ENCODE peak calls at places on chromosome 1, in four cellular contexts. One of them, this sample, is unnamed. For H3K9me3, the result is how much of the 10 kb centered on the place peaks cover.

GRCh38 chr1:84406209-84406917 is 8.1 kb downstream of the DNASE2B start:
- DNase-seq in pancreas: no peak
- DNase-seq in heart left ventricle: no peak
- DNase-seq in mesenchymal stem cell: no peak
- DNase-seq in this sample: no peak

GRCh38 chr1:11147371-11147770 is 41.8 kb upstream of the ANGPTL7 start:
- DNase-seq in pancreas: no peak
- DNase-seq in heart left ventricle: no peak
- DNase-seq in mesenchymal stem cell: no peak
- DNase-seq in this sample: no peak

GRCh38 chr1:9296850-9297249 is 4.2 kb downstream of the SPSB1 start:
- DNase-seq in pancreas: no peak
- DNase-seq in heart left ventricle: no peak
- DNase-seq in mesenchymal stem cell: no peak
- DNase-seq in this sample: no peak

GRCh38 chr1:148362141-148362929 is 120.8 kb downstream of the PPIAL4G start:
- DNase-seq in pancreas: no peak
- DNase-seq in heart left ventricle: no peak
- DNase-seq in mesenchymal stem cell: no peak
- DNase-seq in this sample: no peak

GRCh38 chr1:104780470-104781078 is 1030.9 kb downstream of the AMY1C start:
- DNase-seq in pancreas: no peak
- DNase-seq in heart left ventricle: no peak
- DNase-seq in mesenchymal stem cell: peak
- DNase-seq in this sample: no peak

GRCh38 chr1:229140018-229140417 is 130.9 kb upstream of the RAB4A start:
- DNase-seq in pancreas: no peak
- DNase-seq in heart left ventricle: no peak
- DNase-seq in mesenchymal stem cell: no peak
- DNase-seq in this sample: no peak

GRCh38 chr1:81554108-81554507 is 246.6 kb upstream of the ADGRL2 start:
- DNase-seq in pancreas: no peak
- DNase-seq in heart left ventricle: no peak
- DNase-seq in mesenchymal stem cell: no peak
- DNase-seq in this sample: no peak

GRCh38 chr1:150149490-150150453 is at the start of gene PLEKHO1:
- DNase-seq in pancreas: peak
- DNase-seq in heart left ventricle: peak
- DNase-seq in mesenchymal stem cell: peak
- DNase-seq in this sample: peak

GRCh38 chr1:226519741-226520598 is 28.6 kb upstream of the STUM start:
- DNase-seq in pancreas: no peak
- DNase-seq in heart left ventricle: no peak
- DNase-seq in mesenchymal stem cell: no peak
- DNase-seq in this sample: no peak

DNA sequence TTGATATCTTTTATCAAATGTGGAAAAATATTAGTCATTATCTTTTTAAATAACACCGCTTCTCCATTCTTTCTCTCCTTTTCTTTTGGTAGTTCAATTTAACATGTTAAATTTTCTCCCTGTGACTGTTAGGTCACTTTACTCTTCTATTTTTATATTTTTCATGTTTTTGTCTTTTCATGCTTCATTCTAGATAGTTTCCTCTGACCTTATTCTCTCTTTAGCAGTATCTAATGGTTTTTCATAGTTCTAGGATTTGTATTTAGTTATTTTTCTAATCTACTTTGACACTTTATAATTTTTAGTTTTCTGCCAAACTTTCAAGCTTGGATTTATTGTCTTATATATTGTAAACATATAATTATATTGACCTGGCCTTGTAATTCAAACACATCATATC is 116.0 kb downstream of the RASAL2 start:
- DNase-seq in pancreas: no peak
- DNase-seq in heart left ventricle: no peak
- DNase-seq in mesenchymal stem cell: no peak
- DNase-seq in this sample: no peak
- H3K9me3 ChIP-seq in pancreas: under half
- H3K9me3 ChIP-seq in heart left ventricle: under half
- H3K9me3 ChIP-seq in mesenchymal stem cell: under half
- H3K9me3 ChIP-seq in this sample: under half

DNA sequence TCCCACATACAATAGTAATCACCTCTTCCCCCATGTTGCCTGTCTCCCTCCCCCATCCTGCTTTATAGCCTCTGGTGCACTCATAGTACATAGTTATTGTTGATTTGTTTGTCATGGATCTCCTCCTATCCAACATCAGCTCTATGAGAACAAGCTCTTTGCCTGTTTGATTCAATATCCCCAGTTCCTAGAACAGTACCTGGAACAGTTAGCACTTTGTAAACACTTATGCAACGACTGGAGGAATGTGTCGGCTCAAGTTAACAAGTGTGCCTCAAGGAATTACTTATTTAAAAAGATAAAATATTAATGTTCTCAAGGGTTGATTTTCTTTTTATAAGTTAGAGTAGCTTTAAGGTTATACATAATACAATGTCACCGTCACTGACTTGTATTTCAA is 271.6 kb upstream of the KAZN start:
- DNase-seq in pancreas: no peak
- DNase-seq in heart left ventricle: no peak
- DNase-seq in mesenchymal stem cell: no peak
- DNase-seq in this sample: no peak
- H3K9me3 ChIP-seq in pancreas: under half
- H3K9me3 ChIP-seq in heart left ventricle: under half
- H3K9me3 ChIP-seq in mesenchymal stem cell: under half
- H3K9me3 ChIP-seq in this sample: under half

GRCh38 chr1:223745731-223746130 is 33.4 kb downstream of the CAPN2 start:
- DNase-seq in pancreas: no peak
- DNase-seq in heart left ventricle: no peak
- DNase-seq in mesenchymal stem cell: no peak
- DNase-seq in this sample: no peak

GRCh38 chr1:223747838-223748335 is 35.5 kb downstream of the CAPN2 start:
- DNase-seq in pancreas: no peak
- DNase-seq in heart left ventricle: no peak
- DNase-seq in mesenchymal stem cell: no peak
- DNase-seq in this sample: no peak

GRCh38 chr1:223748773-223749733 is 36.7 kb downstream of the CAPN2 start:
- DNase-seq in pancreas: peak
- DNase-seq in heart left ventricle: peak
- DNase-seq in mesenchymal stem cell: peak
- DNase-seq in this sample: peak

GRCh38 chr1:223750730-223751572 is 38.6 kb downstream of the CAPN2 start:
- DNase-seq in pancreas: no peak
- DNase-seq in heart left ventricle: no peak
- DNase-seq in mesenchymal stem cell: no peak
- DNase-seq in this sample: no peak

GRCh38 chr1:223748405-223748772 is 36.0 kb downstream of the CAPN2 start:
- DNase-seq in pancreas: no peak
- DNase-seq in heart left ventricle: no peak
- DNase-seq in mesenchymal stem cell: peak
- DNase-seq in this sample: no peak
- H3K9me3 ChIP-seq in pancreas: under half
- H3K9me3 ChIP-seq in heart left ventricle: under half
- H3K9me3 ChIP-seq in mesenchymal stem cell: under half
- H3K9me3 ChIP-seq in this sample: under half

DNA sequence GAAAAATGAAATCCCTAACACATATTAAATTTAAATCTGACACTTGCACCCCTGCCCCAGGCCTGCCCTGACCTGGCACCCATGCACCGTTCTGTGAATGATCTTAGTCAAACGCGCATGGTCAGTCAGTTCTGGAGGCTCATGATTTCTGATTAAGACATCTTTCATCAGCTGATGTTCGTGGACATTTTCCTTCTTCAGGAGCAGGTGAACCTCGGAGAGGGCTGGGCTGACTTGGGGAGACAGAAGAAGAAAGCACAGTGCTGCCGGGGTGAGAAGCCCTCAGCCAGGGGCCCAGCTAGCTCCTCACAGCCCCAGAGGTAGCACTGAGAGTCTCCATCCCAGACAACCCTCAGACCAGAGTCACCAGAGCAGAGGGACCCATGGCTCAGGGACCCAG is 134.5 kb upstream of the AJAP1 start:
- DNase-seq in pancreas: no peak
- DNase-seq in heart left ventricle: no peak
- DNase-seq in mesenchymal stem cell: no peak
- DNase-seq in this sample: no peak
- H3K9me3 ChIP-seq in pancreas: under half
- H3K9me3 ChIP-seq in heart left ventricle: under half
- H3K9me3 ChIP-seq in mesenchymal stem cell: under half
- H3K9me3 ChIP-seq in this sample: under half

DNA sequence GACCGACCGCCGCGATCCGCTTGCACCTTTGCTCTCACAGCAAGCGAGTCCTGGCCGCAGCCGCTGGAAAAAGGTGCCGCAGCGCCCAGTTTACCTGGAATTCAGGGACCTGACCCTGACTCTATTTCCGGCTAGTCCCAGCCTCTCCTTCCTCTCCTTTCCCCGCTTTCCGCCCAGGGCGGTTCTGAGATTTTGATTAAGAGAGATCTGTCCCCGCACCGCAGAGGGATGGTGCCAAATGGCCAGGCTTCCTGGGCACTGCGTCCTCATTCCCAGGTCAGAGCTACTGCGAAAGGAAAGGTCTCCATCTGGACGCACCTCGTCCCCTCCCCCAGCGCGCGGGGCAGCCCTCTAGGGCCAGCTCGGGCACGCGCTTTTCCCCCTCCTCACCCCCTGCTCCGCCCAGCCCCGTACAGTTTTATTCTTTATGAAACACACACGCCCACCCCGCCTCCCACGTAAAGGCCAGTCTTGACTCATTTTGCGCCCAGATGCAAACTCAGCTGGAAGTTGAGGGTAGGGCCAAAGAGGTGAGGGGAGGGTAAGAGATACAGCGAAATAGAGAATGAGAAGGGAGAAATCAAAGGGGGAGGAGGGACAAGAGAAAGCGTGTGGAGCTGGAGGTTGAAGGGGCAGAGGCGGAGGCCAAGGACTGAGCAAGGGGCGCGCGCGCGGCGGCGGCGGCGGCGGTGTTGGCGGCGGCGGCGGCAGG is 411.8 kb upstream of the ESRRG start:
- DNase-seq in pancreas: no peak
- DNase-seq in heart left ventricle: peak
- DNase-seq in mesenchymal stem cell: peak
- DNase-seq in this sample: no peak
- H3K9me3 ChIP-seq in pancreas: under half
- H3K9me3 ChIP-seq in heart left ventricle: under half
- H3K9me3 ChIP-seq in mesenchymal stem cell: under half
- H3K9me3 ChIP-seq in this sample: under half